ENCODE peak calls at places on chromosomes 6 and 20, in six cellular contexts. One of them, this sample, is unnamed.

GRCh38 chr6:10558575-10558974 is 37.4 kb downstream of the GCNT2 start:
- DNase-seq in neuronal stem cell: no peak
- DNase-seq in mesendoderm: peak; percentile 76
- DNase-seq in IMR-90: no peak
- DNase-seq in mesenchymal stem cell: no peak
- DNase-seq in H1: no peak
- DNase-seq in this sample: no peak

GRCh38 chr20:48383252-48383651 is 444.5 kb downstream of the PREX1 start:
- DNase-seq in mesenchymal stem cell: no peak
- DNase-seq in neuronal stem cell: no peak
- DNase-seq in H1: no peak
- DNase-seq in IMR-90: no peak
- DNase-seq in mesendoderm: no peak
- DNase-seq in this sample: no peak

GRCh38 chr6:87341158-87341557 is 3.5 kb upstream of the C6orf163 start:
- DNase-seq in mesenchymal stem cell: no peak
- DNase-seq in IMR-90: no peak
- DNase-seq in neuronal stem cell: no peak
- DNase-seq in H1: no peak
- DNase-seq in mesendoderm: no peak
- DNase-seq in this sample: no peak

GRCh38 chr20:53079883-53080282 is 107.7 kb downstream of the TSHZ2 start:
- DNase-seq in mesenchymal stem cell: no peak
- DNase-seq in mesendoderm: no peak
- DNase-seq in H1: no peak
- DNase-seq in IMR-90: no peak
- DNase-seq in neuronal stem cell: no peak
- DNase-seq in this sample: no peak

GRCh38 chr6:9504191-9504590 is 910.7 kb downstream of the TFAP2A start:
- DNase-seq in mesendoderm: no peak
- DNase-seq in IMR-90: no peak
- DNase-seq in mesenchymal stem cell: no peak
- DNase-seq in neuronal stem cell: no peak
- DNase-seq in H1: no peak
- DNase-seq in this sample: no peak

GRCh38 chr20:38586181-38586525 is 5.2 kb downstream of the ADIG start:
- DNase-seq in mesendoderm: no peak
- DNase-seq in H1: no peak
- DNase-seq in neuronal stem cell: no peak
- DNase-seq in mesenchymal stem cell: no peak
- DNase-seq in IMR-90: no peak
- DNase-seq in this sample: no peak

GRCh38 chr6:136812174-136812573 is 10.2 kb upstream of the PEX7 start:
- DNase-seq in mesenchymal stem cell: peak; percentile 21
- DNase-seq in H1: no peak
- DNase-seq in mesendoderm: no peak
- DNase-seq in neuronal stem cell: no peak
- DNase-seq in IMR-90: peak; percentile 54
- DNase-seq in this sample: no peak

GRCh38 chr20:61814726-61815125 is 251.0 kb downstream of the TAF4 start:
- DNase-seq in mesenchymal stem cell: no peak
- DNase-seq in neuronal stem cell: no peak
- DNase-seq in IMR-90: no peak
- DNase-seq in H1: no peak
- DNase-seq in mesendoderm: no peak
- DNase-seq in this sample: no peak

GRCh38 chr6:139392834-139393233 is 18.4 kb upstream of the CITED2 start:
- DNase-seq in H1: no peak
- DNase-seq in mesenchymal stem cell: no peak
- DNase-seq in IMR-90: peak; percentile 73
- DNase-seq in mesendoderm: no peak
- DNase-seq in neuronal stem cell: no peak
- DNase-seq in this sample: peak; percentile 35

GRCh38 chr20:7765221-7765620 is 175.0 kb downstream of the HAO1 start:
- DNase-seq in neuronal stem cell: no peak
- DNase-seq in mesendoderm: no peak
- DNase-seq in H1: no peak
- DNase-seq in IMR-90: no peak
- DNase-seq in mesenchymal stem cell: no peak
- DNase-seq in this sample: no peak

GRCh38 chr20:5127204-5127858 is 523 bp downstream of the CDS2 start:
- DNase-seq in IMR-90: peak; percentile 56
- DNase-seq in H1: peak; percentile 57
- DNase-seq in mesenchymal stem cell: peak; percentile 66
- DNase-seq in mesendoderm: peak; percentile 85
- DNase-seq in neuronal stem cell: peak; percentile 15
- DNase-seq in this sample: peak; percentile 41

GRCh38 chr20:53148764-53149163 is 176.6 kb downstream of the TSHZ2 start:
- DNase-seq in H1: no peak
- DNase-seq in mesendoderm: no peak
- DNase-seq in mesenchymal stem cell: peak; percentile 47
- DNase-seq in neuronal stem cell: no peak
- DNase-seq in IMR-90: no peak
- DNase-seq in this sample: no peak

GRCh38 chr20:3000852-3001523 is 42.4 kb upstream of the GNRH2 start:
- DNase-seq in mesenchymal stem cell: peak; percentile 77
- DNase-seq in IMR-90: peak; percentile 75
- DNase-seq in H1: no peak
- DNase-seq in mesendoderm: peak; percentile 70
- DNase-seq in neuronal stem cell: peak; percentile 30
- DNase-seq in this sample: peak; percentile 33

GRCh38 chr6:164097557-164098398 is 683.3 kb downstream of the QKI start:
- DNase-seq in neuronal stem cell: no peak
- DNase-seq in mesendoderm: peak; percentile 72
- DNase-seq in mesenchymal stem cell: peak; percentile 54
- DNase-seq in H1: no peak
- DNase-seq in IMR-90: peak; percentile 7
- DNase-seq in this sample: peak; percentile 20

GRCh38 chr6:76771076-76771634 is 692.1 kb downstream of the HTR1B start:
- DNase-seq in H1: no peak
- DNase-seq in neuronal stem cell: no peak
- DNase-seq in mesendoderm: no peak
- DNase-seq in mesenchymal stem cell: no peak
- DNase-seq in IMR-90: no peak
- DNase-seq in this sample: no peak

GRCh38 chr6:141463237-141463977 is 669.3 kb upstream of the GJE1 start:
- DNase-seq in mesendoderm: no peak
- DNase-seq in IMR-90: peak; percentile 57
- DNase-seq in mesenchymal stem cell: peak; percentile 61
- DNase-seq in neuronal stem cell: no peak
- DNase-seq in H1: no peak
- DNase-seq in this sample: no peak

GRCh38 chr6:101722991-101723579 is 329.6 kb downstream of the GRIK2 start:
- DNase-seq in mesenchymal stem cell: peak; percentile 82
- DNase-seq in mesendoderm: no peak
- DNase-seq in IMR-90: peak; percentile 98
- DNase-seq in neuronal stem cell: no peak
- DNase-seq in H1: no peak
- DNase-seq in this sample: peak; percentile 2

GRCh38 chr6:143536461-143536865 is 24.9 kb upstream of the FUCA2 start:
- DNase-seq in IMR-90: peak; percentile 33
- DNase-seq in mesenchymal stem cell: peak; percentile 35
- DNase-seq in neuronal stem cell: peak; percentile 33
- DNase-seq in H1: peak; percentile 75
- DNase-seq in mesendoderm: peak; percentile 41
- DNase-seq in this sample: peak; percentile 20

GRCh38 chr6:166344240-166344639 is 1.9 kb upstream of the SFT2D1 start:
- DNase-seq in neuronal stem cell: no peak
- DNase-seq in IMR-90: no peak
- DNase-seq in H1: no peak
- DNase-seq in mesendoderm: peak; percentile 95
- DNase-seq in mesenchymal stem cell: no peak
- DNase-seq in this sample: peak; percentile 99

GRCh38 chr6:166341464-166341863 is 881 bp downstream of the SFT2D1 start:
- DNase-seq in mesenchymal stem cell: no peak
- DNase-seq in mesendoderm: no peak
- DNase-seq in IMR-90: no peak
- DNase-seq in neuronal stem cell: no peak
- DNase-seq in H1: no peak
- DNase-seq in this sample: no peak

GRCh38 chr6:166341915-166342292 is 441 bp downstream of the SFT2D1 start:
- DNase-seq in neuronal stem cell: no peak
- DNase-seq in mesendoderm: peak; percentile 44
- DNase-seq in IMR-90: no peak
- DNase-seq in H1: no peak
- DNase-seq in mesenchymal stem cell: no peak
- DNase-seq in this sample: peak; percentile 46

GRCh38 chr6:166343157-166343502 is 785 bp upstream of the SFT2D1 start:
- DNase-seq in H1: no peak
- DNase-seq in neuronal stem cell: no peak
- DNase-seq in mesendoderm: no peak
- DNase-seq in IMR-90: no peak
- DNase-seq in mesenchymal stem cell: no peak
- DNase-seq in this sample: peak; percentile 73

DNA sequence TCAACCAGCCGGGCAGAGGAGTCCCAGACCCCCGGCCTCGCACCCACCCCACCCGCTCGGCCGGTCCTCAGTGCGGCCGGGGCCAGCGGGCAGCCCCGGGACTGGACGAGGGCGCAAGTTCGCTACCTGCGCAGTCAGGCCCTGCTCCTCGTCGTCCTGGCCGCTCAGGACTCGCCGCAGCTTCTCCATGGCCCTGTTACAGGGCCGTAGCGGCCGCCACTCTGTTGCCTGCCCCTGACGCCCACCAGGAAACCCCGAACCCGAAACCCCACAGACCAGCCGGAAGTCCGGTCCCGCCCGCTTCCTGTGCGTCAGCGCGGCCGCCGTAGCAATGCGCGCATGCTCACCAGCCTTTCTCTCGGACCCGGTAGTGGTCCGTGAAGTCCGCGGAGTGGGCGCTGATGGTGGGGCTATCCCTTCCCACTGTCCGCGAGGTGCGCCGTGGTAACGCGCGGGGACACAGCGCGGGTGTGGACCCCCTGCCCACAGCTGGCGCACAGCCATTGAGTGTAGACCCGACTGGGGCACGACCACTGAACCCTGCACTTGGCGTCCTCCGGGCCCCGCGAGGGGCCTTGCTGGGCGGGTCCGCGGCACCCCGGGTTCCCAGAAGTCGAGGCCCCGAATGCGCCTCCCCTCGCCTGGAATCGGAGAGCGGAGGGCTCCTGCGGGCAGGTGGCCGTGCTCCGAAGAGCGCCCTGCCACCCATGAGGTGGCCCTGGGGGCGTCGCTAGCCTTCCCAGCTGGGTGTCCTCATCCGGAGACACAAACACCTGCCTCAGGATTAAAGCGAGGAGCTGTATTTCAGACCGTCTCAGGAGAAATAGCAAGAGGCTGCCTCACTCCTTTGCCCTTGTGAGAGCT is at the start of gene SFT2D1:
- DNase-seq in mesenchymal stem cell: peak; percentile 87
- DNase-seq in mesendoderm: peak; percentile 82
- DNase-seq in neuronal stem cell: peak; percentile 68
- DNase-seq in IMR-90: peak; percentile 83
- DNase-seq in H1: peak; percentile 86
- DNase-seq in this sample: peak; percentile 70
- H3K4ac ChIP-seq in mesenchymal stem cell: peak within 1 kb of the TSS; percentile 93
- H3K4ac ChIP-seq in mesendoderm: peak within 1 kb of the TSS; percentile 77
- H3K4ac ChIP-seq in neuronal stem cell: peak within 1 kb of the TSS; percentile 81
- H3K4ac ChIP-seq in IMR-90: peak within 1 kb of the TSS; percentile 99
- H3K4ac ChIP-seq in H1: peak within 1 kb of the TSS; percentile 97
- H3K4ac ChIP-seq in this sample: peak within 1 kb of the TSS; percentile 99

GRCh38 chr6:5583528-5583927 is 322.2 kb downstream of the FARS2 start:
- DNase-seq in neuronal stem cell: no peak
- DNase-seq in IMR-90: no peak
- DNase-seq in mesenchymal stem cell: no peak
- DNase-seq in mesendoderm: no peak
- DNase-seq in H1: no peak
- DNase-seq in this sample: no peak

GRCh38 chr6:5580736-5581568 is 319.6 kb downstream of the FARS2 start:
- DNase-seq in neuronal stem cell: no peak
- DNase-seq in mesenchymal stem cell: no peak
- DNase-seq in IMR-90: no peak
- DNase-seq in H1: no peak
- DNase-seq in mesendoderm: no peak
- DNase-seq in this sample: no peak

GRCh38 chr6:5587648-5588047 is 326.3 kb downstream of the FARS2 start:
- DNase-seq in mesendoderm: no peak
- DNase-seq in mesenchymal stem cell: no peak
- DNase-seq in neuronal stem cell: no peak
- DNase-seq in H1: no peak
- DNase-seq in IMR-90: no peak
- DNase-seq in this sample: no peak

GRCh38 chr6:5582758-5583157 is 321.4 kb downstream of the FARS2 start:
- DNase-seq in mesendoderm: peak; percentile 15
- DNase-seq in H1: no peak
- DNase-seq in neuronal stem cell: no peak
- DNase-seq in mesenchymal stem cell: peak; percentile 16
- DNase-seq in IMR-90: no peak
- DNase-seq in this sample: no peak

GRCh38 chr6:5584072-5584471 is 322.8 kb downstream of the FARS2 start:
- DNase-seq in mesenchymal stem cell: peak; percentile 24
- DNase-seq in H1: no peak
- DNase-seq in IMR-90: peak; percentile 66
- DNase-seq in mesendoderm: no peak
- DNase-seq in neuronal stem cell: no peak
- DNase-seq in this sample: no peak
- H3K4ac ChIP-seq in mesenchymal stem cell: no peak overlapping the region
- H3K4ac ChIP-seq in H1: no peak overlapping the region
- H3K4ac ChIP-seq in IMR-90: peak overlapping the region; percentile 29
- H3K4ac ChIP-seq in mesendoderm: no peak overlapping the region
- H3K4ac ChIP-seq in neuronal stem cell: no peak overlapping the region
- H3K4ac ChIP-seq in this sample: no peak overlapping the region

DNA sequence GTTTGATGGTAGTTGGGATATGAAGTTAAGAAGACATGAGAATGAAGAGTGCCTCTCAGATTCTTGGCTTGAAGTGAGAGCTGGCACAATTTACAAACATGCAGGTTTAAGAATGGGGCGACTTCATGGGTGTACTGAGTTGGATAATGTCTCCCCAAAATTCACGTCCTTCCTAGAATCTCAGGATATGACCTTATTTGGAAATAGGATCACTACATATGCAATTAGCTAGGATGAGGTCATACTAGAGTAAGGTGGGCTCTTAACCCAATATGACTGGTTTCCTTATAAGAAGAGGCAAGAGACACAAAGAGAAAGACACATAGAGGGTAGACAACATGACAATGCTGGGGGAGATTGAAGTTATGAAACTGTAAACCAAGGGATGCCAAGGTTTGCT is 5.2 kb downstream of the PKIB start:
- DNase-seq in IMR-90: no peak
- DNase-seq in mesendoderm: no peak
- DNase-seq in H1: no peak
- DNase-seq in neuronal stem cell: no peak
- DNase-seq in mesenchymal stem cell: no peak
- DNase-seq in this sample: no peak
- H3K4ac ChIP-seq in IMR-90: no peak overlapping the region
- H3K4ac ChIP-seq in mesendoderm: no peak overlapping the region
- H3K4ac ChIP-seq in H1: no peak overlapping the region
- H3K4ac ChIP-seq in neuronal stem cell: no peak overlapping the region
- H3K4ac ChIP-seq in mesenchymal stem cell: no peak overlapping the region
- H3K4ac ChIP-seq in this sample: no peak overlapping the region

DNA sequence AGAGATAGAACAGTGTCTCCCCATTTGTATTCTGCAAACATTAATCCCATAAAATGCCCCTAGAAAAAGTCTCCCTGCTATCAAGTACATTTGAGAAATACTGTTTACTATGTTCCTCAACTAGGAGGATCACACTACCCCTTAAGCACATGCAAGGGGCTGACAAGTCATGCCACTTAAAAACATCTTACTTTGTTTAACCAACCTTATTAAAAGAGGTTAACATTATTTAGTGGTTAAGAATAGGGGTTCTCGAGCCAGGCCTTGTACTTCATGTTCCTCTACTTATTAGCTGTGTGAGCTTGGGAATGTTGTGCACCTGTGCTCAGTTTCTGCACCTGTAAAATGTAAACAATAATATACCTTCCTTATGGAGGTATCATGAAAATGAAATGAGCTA is 113.7 kb downstream of the UBE3D start:
- DNase-seq in mesendoderm: no peak
- DNase-seq in IMR-90: no peak
- DNase-seq in mesenchymal stem cell: no peak
- DNase-seq in neuronal stem cell: no peak
- DNase-seq in H1: no peak
- DNase-seq in this sample: no peak
- H3K4ac ChIP-seq in mesendoderm: no peak overlapping the region
- H3K4ac ChIP-seq in IMR-90: no peak overlapping the region
- H3K4ac ChIP-seq in mesenchymal stem cell: no peak overlapping the region
- H3K4ac ChIP-seq in neuronal stem cell: no peak overlapping the region
- H3K4ac ChIP-seq in H1: no peak overlapping the region
- H3K4ac ChIP-seq in this sample: no peak overlapping the region

This sample was measured in trophoblast cell.